ENCODE peak calls at places on chromosomes 7 and 10, in six cellular contexts. R is HCT116, K is vagina, O is adrenal gland, A is prostate gland, L is uterus. W is an unnamed sample. For H3K36me3 and H3K4me1, the result is how much of the 10 kb centered on the place peaks cover.

GRCh38 chr10:7484456-7485266 is 73.8 kb upstream of the SFMBT2 start:
- DNase-seq in K (no peak), A (no peak), O (no peak), L (no peak), R (no peak), W (no peak)

GRCh38 chr7:99623091-99623693 is 6.4 kb downstream of the ZSCAN25 start:
- DNase-seq in O (no peak), A (peak), L (no peak), R (no peak), K (no peak), W (no peak)

GRCh38 chr10:120208488-120208887 is 248.5 kb upstream of the PLPP4 start:
- DNase-seq in R (no peak), O (no peak), A (no peak), K (no peak), L (no peak), W (no peak)

GRCh38 chr7:71491331-71491730 is 359.4 kb downstream of the GALNT17 start:
- DNase-seq in O (no peak), K (no peak), A (no peak), L (peak), R (no peak), W (no peak)

GRCh38 chr10:43884516-43885105 is 235.9 kb upstream of the ZNF32 start:
- DNase-seq in R (no peak), O (no peak), L (no peak), K (no peak), A (no peak), W (no peak)

GRCh38 chr7:138886501-138886917 is 88.5 kb upstream of the ATP6V0A4 start:
- DNase-seq in R (peak), A (peak), K (no peak), O (peak), L (no peak), W (no peak)

GRCh38 chr7:80432166-80432565 is 79.7 kb downstream of the GNAT3 start:
- DNase-seq in K (no peak), L (no peak), A (no peak), O (no peak), R (no peak), W (no peak)

GRCh38 chr10:30151581-30152389 is 92.4 kb upstream of the JCAD start:
- DNase-seq in K (no peak), R (peak), L (no peak), A (no peak), O (peak), W (no peak)

GRCh38 chr10:58781873-58782488 is 269.3 kb downstream of the BICC1 start:
- DNase-seq in O (no peak), K (no peak), L (no peak), A (peak), R (peak), W (no peak)

GRCh38 chr7:6433814-6434630 is 13.7 kb downstream of the DAGLB start:
- DNase-seq in A (no peak), R (no peak), O (no peak), L (no peak), K (no peak), W (no peak)

GRCh38 chr7:991017-991728 is 8.2 kb downstream of the CYP2W1 start:
- DNase-seq in L (no peak), R (no peak), O (no peak), K (no peak), A (no peak), W (no peak)

GRCh38 chr7:81769891-81770818 is at the start of gene HGF:
- DNase-seq in O (peak), R (no peak), A (peak), L (peak), K (no peak), W (peak)

GRCh38 chr10:114908896-114909295 is 29.1 kb upstream of the TRUB1 start:
- DNase-seq in K (no peak), R (no peak), A (no peak), L (peak), O (no peak), W (no peak)

GRCh38 chr7:2904202-2904601 is 60.1 kb upstream of the GNA12 start:
- DNase-seq in K (no peak), R (no peak), O (no peak), L (no peak), A (no peak), W (no peak)

GRCh38 chr7:20316706-20317105 is 14.0 kb upstream of the ITGB8 start:
- DNase-seq in A (no peak), K (no peak), O (no peak), R (no peak), L (no peak), W (no peak)

GRCh38 chr7:48179631-48180030 is 8.4 kb downstream of the ABCA13 start:
- DNase-seq in A (no peak), O (no peak), K (no peak), R (no peak), L (no peak), W (no peak)

GRCh38 chr7:14414274-14414986 is 425.0 kb upstream of the ETV1 start:
- DNase-seq in A (no peak), L (no peak), O (no peak), K (no peak), R (no peak), W (no peak)

GRCh38 chr10:121611431-121612159 is 13.4 kb upstream of the FGFR2 start:
- DNase-seq in L (no peak), O (no peak), A (no peak), R (no peak), K (no peak), W (no peak)

GRCh38 chr7:29193316-29194205 is 1.0 kb upstream of the CHN2 start:
- DNase-seq in R (no peak), O (peak), A (no peak), L (no peak), K (no peak), W (no peak)

GRCh38 chr10:33813415-33813814 is 478.9 kb upstream of the NRP1 start:
- DNase-seq in L (no peak), O (no peak), K (no peak), R (no peak), A (no peak), W (no peak)

GRCh38 chr10:7872041-7872442 is 53.7 kb downstream of the TAF3 start:
- DNase-seq in O (no peak), A (no peak), L (no peak), R (peak), K (no peak), W (no peak)

GRCh38 chr10:132700168-132701098 is 85.5 kb downstream of the NKX6-2 start:
- DNase-seq in A (no peak), R (no peak), L (no peak), O (peak), K (no peak), W (no peak)

GRCh38 chr10:5840314-5841307 is 27.4 kb upstream of the GDI2 start:
- DNase-seq in K (no peak), L (no peak), A (no peak), R (no peak), O (no peak), W (peak)

GRCh38 chr7:129466796-129467195 is 32.6 kb downstream of the STRIP2 start:
- DNase-seq in A (no peak), O (no peak), L (no peak), R (no peak), K (no peak), W (peak)

GRCh38 chr7:79862447-79862846 is 272.2 kb upstream of the GNAI1 start:
- DNase-seq in L (no peak), O (no peak), R (no peak), K (no peak), A (no peak), W (no peak)

GRCh38 chr7:156000601-156001396 is 188.5 kb upstream of the SHH start:
- DNase-seq in O (peak), R (no peak), A (no peak), L (no peak), K (no peak), W (no peak)

GRCh38 chr10:121952226-121952625 is 22.8 kb downstream of the NSMCE4A start:
- DNase-seq in R (no peak), O (no peak), A (no peak), L (no peak), K (no peak), W (no peak)

GRCh38 chr7:80053098-80053497 is 81.5 kb upstream of the GNAI1 start:
- DNase-seq in A (no peak), L (no peak), O (no peak), K (no peak), R (no peak), W (no peak)

DNA sequence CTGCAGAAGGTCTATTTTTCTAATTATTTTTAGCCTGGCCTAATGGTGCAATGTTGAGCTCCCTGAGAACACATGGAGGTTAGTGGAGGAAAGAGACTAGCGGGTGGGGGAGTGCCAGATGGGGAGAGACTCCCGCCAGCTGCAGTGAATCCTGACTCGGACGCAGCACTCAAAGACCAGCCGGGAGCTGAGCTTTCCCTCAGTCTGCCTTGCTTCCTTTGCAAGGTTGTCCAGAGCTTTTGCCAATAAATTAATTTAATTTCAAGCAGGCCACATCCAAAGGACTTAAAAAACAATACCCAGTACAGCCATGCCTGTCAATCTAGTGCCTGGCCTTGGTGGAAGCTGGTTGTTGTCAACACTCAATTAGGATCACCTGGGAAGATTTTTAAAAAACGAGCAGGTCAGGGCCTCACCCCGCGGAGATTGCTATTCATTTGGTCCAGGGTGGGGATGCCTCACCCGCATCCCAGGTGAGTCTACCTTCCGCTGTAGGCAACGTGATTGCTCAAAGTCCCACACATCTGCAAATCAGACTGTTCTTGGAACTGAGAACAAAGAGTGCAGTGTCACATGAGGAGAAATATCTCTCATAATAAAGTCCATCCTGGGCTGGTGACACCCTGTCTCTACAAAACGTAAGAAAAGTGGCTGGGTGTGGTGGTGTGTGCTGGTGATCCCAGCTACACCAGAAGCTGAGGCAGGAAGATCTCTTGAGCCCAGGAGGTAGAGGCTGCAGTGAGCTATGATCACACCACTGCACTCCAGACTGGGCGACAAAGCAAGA is 4.0 kb downstream of the CLRN3 start:
- DNase-seq in O (no peak), L (no peak), R (no peak), A (no peak), K (peak), W (no peak)
- TF ChIP-seq POLR2A in O (no peak), L (no peak), R (no peak), A (no peak), K (no peak), W (no peak)

GRCh38 chr7:116528008-116528789 is 3.4 kb downstream of the CAV1 start:
- DNase-seq in L (peak), O (peak), K (no peak), R (peak), A (no peak), W (peak)

GRCh38 chr7:116527521-116527920 is 2.7 kb downstream of the CAV1 start:
- DNase-seq in L (no peak), R (no peak), O (no peak), K (no peak), A (no peak), W (no peak)

GRCh38 chr7:116529250-116529649 is 4.4 kb downstream of the CAV1 start:
- DNase-seq in R (no peak), A (no peak), O (no peak), L (no peak), K (no peak), W (no peak)

GRCh38 chr7:116532102-116532501 is 7.3 kb downstream of the CAV1 start:
- DNase-seq in R (no peak), A (no peak), L (no peak), O (no peak), K (no peak), W (no peak)

DNA sequence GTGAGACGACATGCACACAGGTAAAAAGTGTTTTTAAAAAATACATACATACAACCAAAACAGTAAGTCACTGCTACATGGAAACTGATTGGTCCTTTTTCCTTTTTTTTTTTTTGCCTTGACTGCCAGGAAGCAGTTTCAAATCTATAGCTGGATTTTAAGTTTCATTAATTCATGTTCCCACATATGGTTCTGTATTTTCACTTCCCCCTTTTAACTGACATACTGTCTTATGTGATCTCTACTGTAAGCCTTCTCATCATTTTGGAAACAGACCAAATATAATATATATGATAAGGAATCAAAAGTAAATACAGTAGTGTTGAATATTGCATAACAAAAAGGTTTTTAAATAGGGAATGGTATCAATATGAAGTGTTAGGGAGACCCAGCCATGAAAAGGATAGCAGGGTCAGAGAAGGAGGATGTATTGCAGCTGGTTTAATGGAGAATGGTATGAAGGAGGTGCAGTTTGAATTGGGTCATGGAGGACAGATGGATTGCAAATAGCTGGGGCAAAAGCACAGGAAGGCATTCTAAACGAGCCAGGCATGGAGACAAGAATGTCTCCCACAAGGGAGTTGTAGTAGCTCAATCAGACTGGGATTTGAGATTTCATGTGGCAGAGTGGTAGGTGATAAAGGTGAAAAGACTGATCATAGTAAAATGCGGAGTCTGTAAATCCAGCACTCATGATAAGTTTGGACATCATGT is 5.4 kb downstream of the CAV1 start:
- DNase-seq in R (no peak), O (no peak), A (no peak), L (no peak), K (no peak), W (no peak)
- H3K36me3 ChIP-seq in R (under half), O (under half), A (under half), L (under half), K (under half), W (under half)

GRCh38 chr10:12348341-12348869 is 942 bp upstream of the CAMK1D start:
- DNase-seq in A (no peak), R (no peak), O (no peak), L (peak), K (no peak), W (no peak)

GRCh38 chr10:12344375-12345110 is 4.8 kb upstream of the CAMK1D start:
- DNase-seq in A (no peak), O (no peak), L (no peak), R (no peak), K (no peak), W (no peak)

GRCh38 chr10:12349628-12350166 is 350 bp downstream of the CAMK1D start:
- DNase-seq in O (no peak), K (no peak), A (no peak), R (no peak), L (no peak), W (no peak)

GRCh38 chr10:12348870-12349627 is at the start of gene CAMK1D:
- DNase-seq in A (peak), K (no peak), L (peak), O (peak), R (no peak), W (peak)

DNA sequence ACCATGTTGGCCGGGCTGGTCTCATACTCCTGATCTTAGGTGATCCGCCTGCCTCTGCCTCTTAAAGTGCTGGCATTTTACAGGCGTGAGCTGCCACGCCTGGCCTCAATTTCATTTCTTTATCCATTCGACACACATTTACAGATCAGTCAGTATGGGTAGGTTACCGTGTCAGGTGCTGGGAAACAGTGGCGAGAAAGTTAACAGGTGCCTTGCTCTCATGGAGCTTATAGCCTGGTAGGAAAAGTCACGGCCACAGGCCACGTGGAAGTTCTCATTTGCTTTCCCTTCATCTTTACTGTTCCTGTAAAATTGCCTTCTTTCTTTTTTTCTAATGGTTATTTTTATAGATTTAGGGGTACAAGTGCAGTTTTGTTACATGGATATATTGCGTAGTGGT is 2.6 kb upstream of the CAMK1D start:
- DNase-seq in K (no peak), L (no peak), R (no peak), A (no peak), O (no peak), W (no peak)
- H3K4me1 ChIP-seq in K (under half), L (under half), R (under half), A (under half), O (under half), W (under half)

GRCh38 chr10:89330537-89330936 is 2.7 kb downstream of the IFIT3 start:
- DNase-seq in L (no peak), A (no peak), O (no peak), R (no peak), K (no peak), W (no peak)

GRCh38 chr10:89337493-89337892 is 9.7 kb downstream of the IFIT3 start:
- DNase-seq in O (no peak), A (no peak), L (no peak), R (peak), K (no peak), W (peak)

GRCh38 chr10:89327803-89328441 is at the start of gene IFIT3:
- DNase-seq in A (peak), K (no peak), L (peak), R (peak), O (peak), W (peak)

GRCh38 chr10:89332092-89332633 is 4.4 kb downstream of the IFIT3 start:
- DNase-seq in A (no peak), R (no peak), O (no peak), K (no peak), L (peak), W (no peak)

DNA sequence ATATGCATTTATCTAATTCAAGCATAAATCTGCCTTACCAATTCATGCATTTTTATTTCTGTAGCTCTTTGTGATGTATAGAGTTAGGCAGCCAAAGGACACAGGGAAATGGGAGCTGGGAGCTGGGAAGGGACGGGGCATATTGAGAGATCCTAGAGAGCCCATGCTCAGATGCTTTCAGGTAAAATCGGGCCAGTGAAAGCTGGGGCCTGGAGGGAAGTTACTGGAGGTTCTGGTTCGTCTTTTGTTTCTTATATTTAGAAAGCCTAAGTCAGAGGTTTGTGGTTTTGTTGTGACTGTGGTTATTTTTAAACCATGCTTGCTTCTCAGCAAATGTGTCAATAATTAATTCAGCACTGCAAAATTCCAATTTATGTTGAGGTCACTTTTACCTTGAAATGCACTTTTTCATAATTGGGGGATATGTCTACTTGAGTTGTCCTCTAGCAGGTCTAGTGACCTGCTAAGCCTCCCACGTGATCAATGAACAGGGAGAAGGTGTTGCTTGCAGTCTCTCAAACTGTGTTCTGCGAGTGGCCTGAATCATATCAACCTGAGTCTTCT is 5.0 kb downstream of the IFIT3 start:
- DNase-seq in A (no peak), O (no peak), K (no peak), R (no peak), L (no peak), W (no peak)
- TF ChIP-seq POLR2A in A (no peak), O (no peak), K (no peak), R (no peak), L (no peak), W (no peak)

DNA sequence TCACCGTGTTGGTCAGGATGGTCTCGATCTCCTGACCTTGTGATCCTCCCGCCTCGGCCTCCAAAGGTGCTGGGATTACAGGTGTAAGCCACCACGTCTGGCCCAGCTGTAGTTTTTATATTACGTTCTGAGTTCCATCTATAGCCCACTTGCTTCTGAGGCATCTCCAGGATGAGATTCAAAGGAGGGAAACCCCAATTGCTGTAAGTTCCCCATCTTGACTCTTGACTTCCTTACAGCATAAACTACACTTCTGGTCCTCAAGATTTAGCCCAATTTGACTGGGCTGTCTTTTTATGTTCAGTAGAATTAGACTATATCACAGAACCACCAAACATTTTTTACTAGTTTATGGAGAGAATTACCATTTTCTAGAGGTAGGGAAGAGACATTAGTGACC is 44.3 kb downstream of the CCM2 start:
- DNase-seq in A (no peak), R (no peak), L (no peak), K (no peak), O (no peak), W (no peak)
- H3K36me3 ChIP-seq in A (under half), R (under half), L (under half), K (under half), O (under half), W (under half)

GRCh38 chr7:117091721-117092120 is 138.4 kb downstream of the ST7 start:
- DNase-seq in A (no peak), K (no peak), R (no peak), L (no peak), O (no peak), W (no peak)
- H3K4me1 ChIP-seq in A (under half), K (under half), R (under half), L (under half), O (under half), W (under half)

GRCh38 chr7:73521636-73522080 is 435 bp downstream of the BAZ1B start:
- DNase-seq in K (no peak), A (no peak), R (no peak), O (peak), L (no peak), W (peak)
- TF ChIP-seq POLR2A in K (no peak), A (no peak), R (no peak), O (no peak), L (no peak), W (no peak)

GRCh38 chr10:71408436-71409225 is 11.9 kb downstream of the CDH23 start:
- DNase-seq in K (peak), O (no peak), L (no peak), A (no peak), R (no peak), W (no peak)
- H3K36me3 ChIP-seq in K (under half), O (under half), L (under half), A (under half), R (under half), W (under half)

W was measured in gastrocnemius medialis.